ENCODE peak calls at places on chromosomes 4 and X, in six cellular contexts. One of them, this sample, is unnamed.

GRCh38 chr4:76155979-76156378 is 7.8 kb upstream of the NUP54 start:
- DNase-seq in activated CD4-positive, alpha-beta T cell treated with anti-CD3 and anti-CD28 coated beads for 1 hour: no peak
- DNase-seq in Calu3: no peak
- DNase-seq in iris pigment epithelial cell: no peak
- DNase-seq in HT-29: no peak
- DNase-seq in stimulated activated CD4-positive, alpha-beta T cell treated with anti-CD3 and anti-CD28 coated beads, Interleukin-15, amount 100 ng/mL, for 1 hour: no peak
- DNase-seq in this sample: no peak

GRCh38 chr4:173522160-173522873 is 7.7 kb downstream of the HAND2 start:
- DNase-seq in iris pigment epithelial cell: peak
- DNase-seq in HT-29: no peak
- DNase-seq in stimulated activated CD4-positive, alpha-beta T cell treated with anti-CD3 and anti-CD28 coated beads, Interleukin-15, amount 100 ng/mL, for 1 hour: no peak
- DNase-seq in Calu3: no peak
- DNase-seq in activated CD4-positive, alpha-beta T cell treated with anti-CD3 and anti-CD28 coated beads for 1 hour: no peak
- DNase-seq in this sample: peak

GRCh38 chrX:130746709-130747347 is 156.2 kb downstream of the ENOX2 start:
- DNase-seq in stimulated activated CD4-positive, alpha-beta T cell treated with anti-CD3 and anti-CD28 coated beads, Interleukin-15, amount 100 ng/mL, for 1 hour: no peak
- DNase-seq in iris pigment epithelial cell: no peak
- DNase-seq in activated CD4-positive, alpha-beta T cell treated with anti-CD3 and anti-CD28 coated beads for 1 hour: no peak
- DNase-seq in HT-29: no peak
- DNase-seq in Calu3: no peak
- DNase-seq in this sample: peak

GRCh38 chr4:89704651-89705395 is 132.1 kb downstream of the SNCA start:
- DNase-seq in stimulated activated CD4-positive, alpha-beta T cell treated with anti-CD3 and anti-CD28 coated beads, Interleukin-15, amount 100 ng/mL, for 1 hour: no peak
- DNase-seq in activated CD4-positive, alpha-beta T cell treated with anti-CD3 and anti-CD28 coated beads for 1 hour: no peak
- DNase-seq in HT-29: no peak
- DNase-seq in Calu3: no peak
- DNase-seq in iris pigment epithelial cell: peak
- DNase-seq in this sample: no peak

GRCh38 chrX:74493806-74494205 is 72.5 kb downstream of the SLC16A2 start:
- DNase-seq in activated CD4-positive, alpha-beta T cell treated with anti-CD3 and anti-CD28 coated beads for 1 hour: no peak
- DNase-seq in Calu3: no peak
- DNase-seq in iris pigment epithelial cell: no peak
- DNase-seq in HT-29: no peak
- DNase-seq in stimulated activated CD4-positive, alpha-beta T cell treated with anti-CD3 and anti-CD28 coated beads, Interleukin-15, amount 100 ng/mL, for 1 hour: no peak
- DNase-seq in this sample: no peak

GRCh38 chr4:98447648-98448047 is 186.5 kb downstream of the RAP1GDS1 start:
- DNase-seq in activated CD4-positive, alpha-beta T cell treated with anti-CD3 and anti-CD28 coated beads for 1 hour: no peak
- DNase-seq in stimulated activated CD4-positive, alpha-beta T cell treated with anti-CD3 and anti-CD28 coated beads, Interleukin-15, amount 100 ng/mL, for 1 hour: no peak
- DNase-seq in HT-29: no peak
- DNase-seq in Calu3: no peak
- DNase-seq in iris pigment epithelial cell: peak
- DNase-seq in this sample: no peak

GRCh38 chr4:186557486-186557885 is 2.1 kb upstream of the MTNR1A start:
- DNase-seq in HT-29: no peak
- DNase-seq in iris pigment epithelial cell: peak
- DNase-seq in activated CD4-positive, alpha-beta T cell treated with anti-CD3 and anti-CD28 coated beads for 1 hour: no peak
- DNase-seq in stimulated activated CD4-positive, alpha-beta T cell treated with anti-CD3 and anti-CD28 coated beads, Interleukin-15, amount 100 ng/mL, for 1 hour: no peak
- DNase-seq in Calu3: no peak
- DNase-seq in this sample: peak

GRCh38 chrX:356385-357034 is 30.2 kb downstream of the PPP2R3B start:
- DNase-seq in activated CD4-positive, alpha-beta T cell treated with anti-CD3 and anti-CD28 coated beads for 1 hour: no peak
- DNase-seq in HT-29: no peak
- DNase-seq in iris pigment epithelial cell: peak
- DNase-seq in Calu3: no peak
- DNase-seq in stimulated activated CD4-positive, alpha-beta T cell treated with anti-CD3 and anti-CD28 coated beads, Interleukin-15, amount 100 ng/mL, for 1 hour: no peak
- DNase-seq in this sample: peak

GRCh38 chr4:73589887-73590801 is 30.1 kb downstream of the RASSF6 start:
- DNase-seq in Calu3: no peak
- DNase-seq in activated CD4-positive, alpha-beta T cell treated with anti-CD3 and anti-CD28 coated beads for 1 hour: no peak
- DNase-seq in iris pigment epithelial cell: no peak
- DNase-seq in stimulated activated CD4-positive, alpha-beta T cell treated with anti-CD3 and anti-CD28 coated beads, Interleukin-15, amount 100 ng/mL, for 1 hour: no peak
- DNase-seq in HT-29: no peak
- DNase-seq in this sample: no peak

GRCh38 chr4:107444-108429 is 16.6 kb upstream of the ZNF718 start:
- DNase-seq in HT-29: no peak
- DNase-seq in stimulated activated CD4-positive, alpha-beta T cell treated with anti-CD3 and anti-CD28 coated beads, Interleukin-15, amount 100 ng/mL, for 1 hour: no peak
- DNase-seq in activated CD4-positive, alpha-beta T cell treated with anti-CD3 and anti-CD28 coated beads for 1 hour: no peak
- DNase-seq in Calu3: no peak
- DNase-seq in iris pigment epithelial cell: no peak
- DNase-seq in this sample: no peak

GRCh38 chr4:102139132-102139573 is 206.1 kb downstream of the SLC39A8 start:
- DNase-seq in Calu3: no peak
- DNase-seq in activated CD4-positive, alpha-beta T cell treated with anti-CD3 and anti-CD28 coated beads for 1 hour: no peak
- DNase-seq in iris pigment epithelial cell: peak
- DNase-seq in stimulated activated CD4-positive, alpha-beta T cell treated with anti-CD3 and anti-CD28 coated beads, Interleukin-15, amount 100 ng/mL, for 1 hour: no peak
- DNase-seq in HT-29: no peak
- DNase-seq in this sample: peak

GRCh38 chr4:118758293-118758692 is 73.1 kb downstream of the METTL14 start:
- DNase-seq in stimulated activated CD4-positive, alpha-beta T cell treated with anti-CD3 and anti-CD28 coated beads, Interleukin-15, amount 100 ng/mL, for 1 hour: no peak
- DNase-seq in HT-29: no peak
- DNase-seq in iris pigment epithelial cell: peak
- DNase-seq in activated CD4-positive, alpha-beta T cell treated with anti-CD3 and anti-CD28 coated beads for 1 hour: no peak
- DNase-seq in Calu3: no peak
- DNase-seq in this sample: peak

GRCh38 chr4:70902577-70903281 is 560 bp downstream of the MOB1B start:
- DNase-seq in activated CD4-positive, alpha-beta T cell treated with anti-CD3 and anti-CD28 coated beads for 1 hour: peak
- DNase-seq in Calu3: no peak
- DNase-seq in iris pigment epithelial cell: peak
- DNase-seq in HT-29: peak
- DNase-seq in stimulated activated CD4-positive, alpha-beta T cell treated with anti-CD3 and anti-CD28 coated beads, Interleukin-15, amount 100 ng/mL, for 1 hour: no peak
- DNase-seq in this sample: peak

GRCh38 chr4:55351824-55352223 is 5.8 kb downstream of the SRD5A3 start:
- DNase-seq in iris pigment epithelial cell: no peak
- DNase-seq in stimulated activated CD4-positive, alpha-beta T cell treated with anti-CD3 and anti-CD28 coated beads, Interleukin-15, amount 100 ng/mL, for 1 hour: no peak
- DNase-seq in HT-29: no peak
- DNase-seq in Calu3: no peak
- DNase-seq in activated CD4-positive, alpha-beta T cell treated with anti-CD3 and anti-CD28 coated beads for 1 hour: no peak
- DNase-seq in this sample: peak

GRCh38 chrX:153442463-153442862 is 3.4 kb downstream of the TREX2 start:
- DNase-seq in iris pigment epithelial cell: no peak
- DNase-seq in HT-29: no peak
- DNase-seq in stimulated activated CD4-positive, alpha-beta T cell treated with anti-CD3 and anti-CD28 coated beads, Interleukin-15, amount 100 ng/mL, for 1 hour: no peak
- DNase-seq in activated CD4-positive, alpha-beta T cell treated with anti-CD3 and anti-CD28 coated beads for 1 hour: no peak
- DNase-seq in Calu3: no peak
- DNase-seq in this sample: no peak

GRCh38 chr4:80173841-80174240 is 23.5 kb upstream of the PRDM8 start:
- DNase-seq in stimulated activated CD4-positive, alpha-beta T cell treated with anti-CD3 and anti-CD28 coated beads, Interleukin-15, amount 100 ng/mL, for 1 hour: no peak
- DNase-seq in HT-29: no peak
- DNase-seq in iris pigment epithelial cell: peak
- DNase-seq in Calu3: no peak
- DNase-seq in activated CD4-positive, alpha-beta T cell treated with anti-CD3 and anti-CD28 coated beads for 1 hour: no peak
- DNase-seq in this sample: peak

GRCh38 chr4:142781114-142781513 is 65.0 kb downstream of the INPP4B start:
- DNase-seq in stimulated activated CD4-positive, alpha-beta T cell treated with anti-CD3 and anti-CD28 coated beads, Interleukin-15, amount 100 ng/mL, for 1 hour: no peak
- DNase-seq in iris pigment epithelial cell: no peak
- DNase-seq in activated CD4-positive, alpha-beta T cell treated with anti-CD3 and anti-CD28 coated beads for 1 hour: no peak
- DNase-seq in Calu3: no peak
- DNase-seq in HT-29: no peak
- DNase-seq in this sample: peak

GRCh38 chr4:88818650-88819470 is 121.2 kb upstream of the NAP1L5 start:
- DNase-seq in Calu3: peak
- DNase-seq in HT-29: peak
- DNase-seq in stimulated activated CD4-positive, alpha-beta T cell treated with anti-CD3 and anti-CD28 coated beads, Interleukin-15, amount 100 ng/mL, for 1 hour: peak
- DNase-seq in iris pigment epithelial cell: peak
- DNase-seq in activated CD4-positive, alpha-beta T cell treated with anti-CD3 and anti-CD28 coated beads for 1 hour: peak
- DNase-seq in this sample: peak

GRCh38 chr4:150176559-150176958 is 98.3 kb downstream of the DCLK2 start:
- DNase-seq in Calu3: no peak
- DNase-seq in activated CD4-positive, alpha-beta T cell treated with anti-CD3 and anti-CD28 coated beads for 1 hour: no peak
- DNase-seq in HT-29: no peak
- DNase-seq in iris pigment epithelial cell: peak
- DNase-seq in stimulated activated CD4-positive, alpha-beta T cell treated with anti-CD3 and anti-CD28 coated beads, Interleukin-15, amount 100 ng/mL, for 1 hour: no peak
- DNase-seq in this sample: peak

GRCh38 chrX:115138040-115138439 is 51.2 kb upstream of the RBMXL3 start:
- DNase-seq in iris pigment epithelial cell: no peak
- DNase-seq in HT-29: no peak
- DNase-seq in activated CD4-positive, alpha-beta T cell treated with anti-CD3 and anti-CD28 coated beads for 1 hour: no peak
- DNase-seq in stimulated activated CD4-positive, alpha-beta T cell treated with anti-CD3 and anti-CD28 coated beads, Interleukin-15, amount 100 ng/mL, for 1 hour: no peak
- DNase-seq in Calu3: no peak
- DNase-seq in this sample: no peak

This sample was measured in EH.